ENCODE peak calls at places on chromosomes 13 and 19, in five cellular contexts. V is A549, T is cardiac fibroblast, Z is osteocyte, B is body of pancreas. I is an unnamed sample.

GRCh38 chr13:45954861-45955595 is 97.5 kb downstream of the ZC3H13 start:
- DNase-seq in V (no peak), T (peak; percentile 18), Z (no peak), B (no peak), I (no peak)

GRCh38 chr19:14300281-14300680 is 81.0 kb upstream of the ADGRE5 start:
- DNase-seq in V (peak; percentile 66), T (no peak), Z (no peak), B (no peak), I (no peak)

GRCh38 chr13:99830931-99831330 is 140.6 kb downstream of the ZIC5 start:
- DNase-seq in V (no peak), T (no peak), Z (no peak), B (no peak), I (no peak)

GRCh38 chr13:51717786-51718398 is 86.1 kb downstream of the DHRS12 start:
- DNase-seq in V (no peak), T (no peak), Z (no peak), B (no peak), I (no peak)

GRCh38 chr13:31781064-31781463 is 41.7 kb downstream of the RXFP2 start:
- DNase-seq in V (no peak), T (no peak), Z (no peak), B (no peak), I (no peak)

GRCh38 chr19:41351339-41352245 is 2.1 kb downstream of the TGFB1 start:
- DNase-seq in V (no peak), T (peak; percentile 63), Z (peak; percentile 88), B (no peak), I (peak; percentile 67)

GRCh38 chr19:23887642-23888041 is 27.0 kb upstream of the ZNF726 start:
- DNase-seq in V (peak; percentile 3), T (no peak), Z (no peak), B (no peak), I (no peak)

GRCh38 chr13:32390484-32390883 is 37.4 kb downstream of the N4BP2L1 start:
- DNase-seq in V (no peak), T (no peak), Z (no peak), B (no peak), I (no peak)

GRCh38 chr13:33694546-33694945 is 123.4 kb upstream of the RFC3 start:
- DNase-seq in V (no peak), T (no peak), Z (no peak), B (no peak), I (no peak)

GRCh38 chr13:85108356-85108755 is 690.9 kb downstream of the SLITRK6 start:
- DNase-seq in V (no peak), T (no peak), Z (no peak), B (no peak), I (no peak)

GRCh38 chr13:76048675-76049396 is 412.7 kb downstream of the LMO7 start:
- DNase-seq in V (no peak), T (no peak), Z (no peak), B (no peak), I (no peak)

GRCh38 chr13:108266316-108266936 is 3.1 kb upstream of the TNFSF13B start:
- DNase-seq in V (no peak), T (no peak), Z (no peak), B (no peak), I (no peak)

GRCh38 chr19:35860818-35861639 is 4.3 kb downstream of the KIRREL2 start:
- DNase-seq in V (no peak), T (no peak), Z (no peak), B (no peak), I (peak; percentile 89)

GRCh38 chr13:36421447-36421846 is 10.8 kb upstream of the CCNA1 start:
- DNase-seq in V (no peak), T (no peak), Z (no peak), B (no peak), I (no peak)

GRCh38 chr13:113654175-113654560 is 3.8 kb downstream of the ATP4B start:
- DNase-seq in V (no peak), T (no peak), Z (no peak), B (no peak), I (no peak)

GRCh38 chr19:56271096-56271495 is 1.5 kb upstream of the EDDM13 start:
- DNase-seq in V (no peak), T (no peak), Z (no peak), B (no peak), I (no peak)

GRCh38 chr19:5354403-5354802 is 13.8 kb upstream of the PTPRS start:
- DNase-seq in V (peak; percentile 42), T (no peak), Z (no peak), B (no peak), I (peak; percentile 35)

GRCh38 chr19:46784262-46785053 is 3.9 kb downstream of the SLC1A5 start:
- DNase-seq in V (peak; percentile 97), T (peak; percentile 91), Z (peak; percentile 96), B (peak; percentile 66), I (peak; percentile 66)

GRCh38 chr19:44677019-44677809 is 5.9 kb downstream of the CEACAM19 start:
- DNase-seq in V (peak; percentile 90), T (peak; percentile 55), Z (no peak), B (no peak), I (no peak)

GRCh38 chr13:39967199-39967959 is 311.9 kb downstream of the COG6 start:
- DNase-seq in V (no peak), T (no peak), Z (no peak), B (no peak), I (no peak)

GRCh38 chr13:87334176-87334575 is 337.0 kb upstream of the SLITRK5 start:
- DNase-seq in V (no peak), T (no peak), Z (no peak), B (no peak), I (no peak)

GRCh38 chr13:114059428-114059827 is 73.0 kb downstream of the RASA3 start:
- DNase-seq in V (no peak), T (no peak), Z (no peak), B (no peak), I (no peak)

GRCh38 chr13:49443327-49443688 is 556 bp downstream of the CAB39L start:
- DNase-seq in V (peak; percentile 14), T (peak; percentile 40), Z (no peak), B (no peak), I (no peak)

GRCh38 chr19:10424011-10424637 is 3.8 kb downstream of the PDE4A start:
- DNase-seq in V (peak; percentile 82), T (peak; percentile 74), Z (peak; percentile 94), B (peak; percentile 84), I (peak; percentile 95)

GRCh38 chr19:35362261-35363000 is 4.2 kb downstream of the FFAR3 start:
- DNase-seq in V (no peak), T (no peak), Z (peak; percentile 15), B (no peak), I (no peak)

GRCh38 chr13:35768551-35768950 is 292.1 kb upstream of the MAB21L1 start:
- DNase-seq in V (no peak), T (no peak), Z (no peak), B (no peak), I (no peak)

GRCh38 chr13:52906122-52906903 is 57.9 kb upstream of the PCDH8 start:
- DNase-seq in V (no peak), T (no peak), Z (no peak), B (no peak), I (peak; percentile 19)

GRCh38 chr19:9507285-9507684 is 8.9 kb upstream of the ZNF560 start:
- DNase-seq in V (no peak), T (no peak), Z (no peak), B (no peak), I (no peak)

GRCh38 chr19:2253106-2254051 is 2.8 kb downstream of the JSRP1 start:
- DNase-seq in V (no peak), T (no peak), Z (no peak), B (no peak), I (peak; percentile 60)

GRCh38 chr13:113220141-113220598 is 10.8 kb downstream of the CUL4A start:
- DNase-seq in V (no peak), T (no peak), Z (peak; percentile 74), B (peak; percentile 29), I (no peak)

GRCh38 chr13:73162912-73163911 is 104.4 kb downstream of the KLF5 start:
- DNase-seq in V (peak; percentile 60), T (no peak), Z (no peak), B (no peak), I (no peak)

GRCh38 chr19:29615891-29616425 is 9.9 kb downstream of the POP4 start:
- DNase-seq in V (no peak), T (no peak), Z (no peak), B (no peak), I (no peak)

GRCh38 chr19:12660980-12661379 is 5.6 kb downstream of the MAN2B1 start:
- DNase-seq in V (no peak), T (no peak), Z (no peak), B (no peak), I (no peak)

DNA sequence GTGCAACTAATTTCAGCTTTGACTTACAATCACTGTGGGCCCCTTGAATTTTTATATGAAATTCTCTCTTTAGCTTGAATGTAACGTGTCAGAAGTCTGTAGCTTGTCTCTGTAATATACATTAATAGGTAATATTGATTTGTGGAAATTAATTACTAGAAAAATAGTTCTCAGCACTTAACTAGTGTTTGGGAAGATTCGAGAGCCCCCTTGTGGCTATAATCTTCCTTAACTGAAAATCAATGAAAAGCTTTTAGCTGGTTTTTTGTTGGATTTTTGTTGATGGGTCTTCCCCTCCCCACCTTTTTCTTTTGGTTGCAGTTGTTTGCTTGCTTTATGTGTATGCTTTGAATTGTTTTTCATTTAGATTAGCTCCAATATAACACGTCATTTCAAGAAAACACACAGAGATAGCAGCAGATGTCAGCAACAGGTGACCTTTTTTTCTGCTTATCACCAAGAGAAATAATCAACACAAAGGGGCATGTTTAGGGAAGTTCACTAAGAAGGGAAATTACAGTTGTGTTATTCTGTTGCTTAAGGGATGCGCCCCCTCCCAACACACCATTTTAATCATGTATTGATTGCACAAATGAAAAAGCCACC is 176.8 kb downstream of the OXGR1 start:
- DNase-seq in V (peak; percentile 8), T (peak; percentile 21), Z (no peak), B (no peak), I (no peak)
- TF ChIP-seq CTCF in V (peak; percentile 34), T (peak; percentile 42), Z (peak; percentile 54), B (peak; percentile 42), I (peak; percentile 66)

GRCh38 chr13:20828540-20829364 is 55.0 kb upstream of the EEF1AKMT1 start:
- DNase-seq in V (peak; percentile 40), T (peak; percentile 75), Z (no peak), B (peak; percentile 17), I (peak; percentile 16)
- TF ChIP-seq CTCF in V (peak; percentile 66), T (peak; percentile 85), Z (peak; percentile 86), B (peak; percentile 68), I (peak; percentile 64)

GRCh38 chr13:94660695-94661324 is 51.5 kb downstream of the SOX21 start:
- DNase-seq in V (peak; percentile 45), T (peak; percentile 35), Z (no peak), B (no peak), I (no peak)
- TF ChIP-seq CTCF in V (peak; percentile 39), T (peak; percentile 20), Z (peak; percentile 55), B (no peak), I (peak; percentile 16)

GRCh38 chr13:103883152-103883551 is 816.9 kb upstream of the SLC10A2 start:
- DNase-seq in V (peak; percentile 79), T (peak; percentile 92), Z (peak; percentile 92), B (peak; percentile 84), I (peak; percentile 61)
- TF ChIP-seq CTCF in V (peak; percentile 46), T (peak; percentile 68), Z (peak; percentile 84), B (peak; percentile 36), I (peak; percentile 51)